ENCODE peak calls at places on chromosomes 12 and 14, in six cellular contexts. X is ELR; Y is CD8-positive, alpha-beta memory T cell; F is thoracic aorta; R is endodermal cell; A is cerebellum. Q is an unnamed sample.

GRCh38 chr12:94689002-94689645 is 38.8 kb upstream of the TMCC3 start:
- DNase-seq in X (peak; percentile 45), R (no peak), A (no peak), Y (no peak), F (no peak), Q (no peak)

GRCh38 chr12:114221976-114222630 is 183.8 kb downstream of the TBX5 start:
- DNase-seq in A (no peak), X (peak; percentile 43), R (peak; percentile 44), F (no peak), Y (no peak), Q (no peak)

GRCh38 chr14:63918411-63918810 is 65.6 kb downstream of the SYNE2 start:
- DNase-seq in Y (no peak), R (no peak), F (no peak), X (no peak), A (no peak), Q (no peak)

GRCh38 chr12:55280991-55281390 is 15.4 kb downstream of the OR6C6 start:
- DNase-seq in A (no peak), F (no peak), Y (no peak), R (no peak), X (no peak), Q (no peak)

GRCh38 chr12:2834581-2835491 is at the start of gene NRIP2:
- DNase-seq in Y (no peak), A (peak; percentile 66), R (peak; percentile 79), X (peak; percentile 25), F (no peak), Q (no peak)

GRCh38 chr14:91058017-91058675 is 2.3 kb downstream of the RPS6KA5 start:
- DNase-seq in Y (no peak), F (no peak), A (no peak), R (no peak), X (peak; percentile 51), Q (no peak)

GRCh38 chr14:74882103-74882920 is 596 bp downstream of the DLST start:
- DNase-seq in F (peak; percentile 22), A (no peak), Y (peak; percentile 47), R (no peak), X (peak; percentile 74), Q (peak; percentile 25)

GRCh38 chr12:73867147-73867546 is 670.5 kb upstream of the ATXN7L3B start:
- DNase-seq in X (peak; percentile 10), F (no peak), R (no peak), Y (no peak), A (no peak), Q (no peak)

GRCh38 chr12:124588689-124589318 is 21.4 kb upstream of the NCOR2 start:
- DNase-seq in R (no peak), F (no peak), X (peak; percentile 82), Y (no peak), A (peak; percentile 51), Q (no peak)

GRCh38 chr12:30914986-30915591 is 11.5 kb upstream of the TSPAN11 start:
- DNase-seq in F (no peak), A (no peak), R (no peak), Y (no peak), X (no peak), Q (no peak)

Q was measured in MM.1S.